ENCODE peak calls at places on chromosomes 6 and 20, in five cellular contexts. W, S, N, V and D are unnamed samples.

GRCh38 chr6:117290173-117290834 is 24.9 kb downstream of the VGLL2 start:
- DNase-seq in W (no peak), S (no peak), N (no peak), V (no peak), D (no peak)

GRCh38 chr6:150290429-150290828 is 78.4 kb upstream of the IYD start:
- DNase-seq in W (peak; percentile 27), S (no peak), N (no peak), V (no peak), D (peak; percentile 70)

GRCh38 chr6:98832282-98833100 is 1.9 kb upstream of the POU3F2 start:
- DNase-seq in W (peak; percentile 91), S (peak; percentile 34), N (peak; percentile 34), V (no peak), D (peak; percentile 79)

GRCh38 chr6:122778961-122779671 is 400 bp upstream of the FABP7 start:
- DNase-seq in W (no peak), S (no peak), N (no peak), V (no peak), D (peak; percentile 54)

GRCh38 chr20:57686931-57687652 is 22.7 kb downstream of the PMEPA1 start:
- DNase-seq in W (no peak), S (no peak), N (no peak), V (no peak), D (no peak)

GRCh38 chr6:157304840-157305675 is 18.3 kb downstream of the TMEM242 start:
- DNase-seq in W (peak; percentile 18), S (no peak), N (no peak), V (no peak), D (no peak)

GRCh38 chr20:63182425-63182824 is 33.5 kb downstream of the YTHDF1 start:
- DNase-seq in W (no peak), S (no peak), N (no peak), V (no peak), D (no peak)

GRCh38 chr6:90468080-90468479 is 118.8 kb downstream of the MAP3K7 start:
- DNase-seq in W (no peak), S (no peak), N (no peak), V (peak; percentile 25), D (no peak)

GRCh38 chr6:36968266-36968977 is 13.9 kb downstream of the PI16 start:
- DNase-seq in W (no peak), S (no peak), N (no peak), V (no peak), D (no peak)

GRCh38 chr20:12570371-12570770 is 438.4 kb upstream of the SPTLC3 start:
- DNase-seq in W (no peak), S (no peak), N (no peak), V (no peak), D (peak; percentile 9)

GRCh38 chr20:5788385-5788895 is 38.2 kb downstream of the SHLD1 start:
- DNase-seq in W (peak; percentile 77), S (no peak), N (peak; percentile 63), V (peak; percentile 51), D (peak; percentile 83)

GRCh38 chr20:17662333-17663039 is 19.6 kb downstream of the RRBP1 start:
- DNase-seq in W (peak; percentile 77), S (no peak), N (no peak), V (no peak), D (no peak)

GRCh38 chr6:168577496-168577895 is 136.5 kb downstream of the SMOC2 start:
- DNase-seq in W (no peak), S (no peak), N (no peak), V (no peak), D (no peak)

GRCh38 chr6:150813319-150813992 is 52.0 kb upstream of the MTHFD1L start:
- DNase-seq in W (peak; percentile 29), S (no peak), N (no peak), V (peak; percentile 17), D (no peak)

GRCh38 chr20:47730744-47731143 is 54.5 kb downstream of the SULF2 start:
- DNase-seq in W (no peak), S (no peak), N (no peak), V (no peak), D (no peak)

GRCh38 chr6:56440551-56440981 is 193.2 kb upstream of the COL21A1 start:
- DNase-seq in W (no peak), S (no peak), N (no peak), V (no peak), D (no peak)

GRCh38 chr20:36574278-36575065 is 1.1 kb downstream of the TGIF2 start:
- DNase-seq in W (peak; percentile 62), S (no peak), N (peak; percentile 86), V (peak; percentile 54), D (no peak)